ENCODE peak calls at places on chromosomes 7 and 10, in eight cellular contexts. F is stimulated activated CD4-positive, alpha-beta T cell treated with anti-CD3 and anti-CD28 coated beads, Interleukin-2, amount 100 ng/mL, for 48 hours; I is EL; C is ELF-1; P is cardiac fibroblast; N is neural crest cell; B is anterior cingulate cortex; R is GM12865. Y is an unnamed sample.
A peak's percentile ranks its signal among the peaks of the same experiment; 100 is the strongest.

GRCh38 chr10:75245354-75246001 is 9.7 kb upstream of the COMTD1 start:
- DNase-seq in F (no peak), I (no peak), C (no peak), P (no peak), N (no peak), B (no peak), R (no peak), Y (no peak)

GRCh38 chr10:30752481-30752881 is 122.9 kb upstream of the LYZL2 start:
- DNase-seq in F (no peak), I (no peak), C (no peak), P (no peak), N (no peak), B (peak; percentile 68), R (no peak), Y (no peak)

GRCh38 chr10:122140477-122140902 is 130.6 kb upstream of the BTBD16 start:
- DNase-seq in F (no peak), I (peak; percentile 75), C (peak; percentile 50), P (peak; percentile 66), N (no peak), B (no peak), R (no peak), Y (no peak)

GRCh38 chr7:17802056-17802455 is 138.2 kb downstream of the SNX13 start:
- DNase-seq in F (no peak), I (no peak), C (no peak), P (no peak), N (no peak), B (no peak), R (no peak), Y (no peak)

GRCh38 chr7:19619122-19619521 is 89.7 kb downstream of the POLR1F start:
- DNase-seq in F (no peak), I (peak; percentile 41), C (no peak), P (no peak), N (no peak), B (no peak), R (no peak), Y (no peak)

GRCh38 chr10:88931548-88931947 is 21.0 kb downstream of the ACTA2 start:
- DNase-seq in F (no peak), I (no peak), C (no peak), P (peak; percentile 38), N (no peak), B (no peak), R (peak; percentile 9), Y (no peak)

GRCh38 chr7:140153666-140154161 is 23.1 kb downstream of the KDM7A start:
- DNase-seq in F (no peak), I (no peak), C (no peak), P (no peak), N (no peak), B (no peak), R (peak; percentile 24), Y (no peak)

GRCh38 chr7:100370303-100370702 is 3.0 kb upstream of the PILRA start:
- DNase-seq in F (no peak), I (no peak), C (peak; percentile 70), P (no peak), N (no peak), B (no peak), R (no peak), Y (no peak)

GRCh38 chr10:48497965-48498770 is 106.7 kb downstream of the ARHGAP22 start:
- DNase-seq in F (no peak), I (no peak), C (no peak), P (no peak), N (no peak), B (no peak), R (no peak), Y (no peak)

GRCh38 chr10:75253281-75254220 is 17.8 kb upstream of the COMTD1 start:
- DNase-seq in F (no peak), I (no peak), C (no peak), P (no peak), N (no peak), B (no peak), R (no peak), Y (no peak)

GRCh38 chr10:115092555-115093285 is 445 bp upstream of the ATRNL1 start:
- DNase-seq in F (no peak), I (peak; percentile 43), C (peak; percentile 47), P (peak; percentile 48), N (peak; percentile 59), B (no peak), R (peak; percentile 39), Y (peak; percentile 17)

GRCh38 chr10:72322280-72323058 is 32.2 kb downstream of the DNAJB12 start:
- DNase-seq in F (no peak), I (no peak), C (no peak), P (no peak), N (no peak), B (no peak), R (no peak), Y (no peak)

GRCh38 chr7:140024585-140024984 is 38.2 kb downstream of the PARP12 start:
- DNase-seq in F (no peak), I (no peak), C (no peak), P (no peak), N (no peak), B (no peak), R (no peak), Y (no peak)